ENCODE peak calls at places on chromosome 9, in seven cellular contexts. K is HepG2, F is GM23248, A is GM23338, M is HCT116, Y is mammary epithelial cell, D is PC-3. C is an unnamed sample.

GRCh38 chr9:21030389-21031035 is 928 bp downstream of the HACD4 start:
- DNase-seq in K (no peak), F (peak; percentile 72), A (peak; percentile 39), M (no peak), Y (no peak), D (peak; percentile 13), C (no peak)

GRCh38 chr9:136761545-136761981 is 2.8 kb downstream of the LCN15 start:
- DNase-seq in K (no peak), F (no peak), A (no peak), M (no peak), Y (no peak), D (no peak), C (no peak)

GRCh38 chr9:108296056-108296455 is 559.7 kb downstream of the ACTL7B start:
- DNase-seq in K (no peak), F (peak; percentile 89), A (no peak), M (no peak), Y (peak; percentile 83), D (peak; percentile 67), C (no peak)

GRCh38 chr9:6920040-6920439 is 162.3 kb downstream of the KDM4C start:
- DNase-seq in K (no peak), F (peak; percentile 58), A (no peak), M (no peak), Y (no peak), D (no peak), C (no peak)

GRCh38 chr9:4508246-4508906 is 18.1 kb downstream of the SLC1A1 start:
- DNase-seq in K (no peak), F (peak; percentile 90), A (no peak), M (no peak), Y (peak; percentile 81), D (peak; percentile 55), C (no peak)

GRCh38 chr9:30723656-30724055 is 1660.8 kb upstream of the ACO1 start:
- DNase-seq in K (no peak), F (no peak), A (no peak), M (no peak), Y (peak; percentile 31), D (no peak), C (no peak)

GRCh38 chr9:136694163-136694864 is 7.1 kb upstream of the AGPAT2 start:
- DNase-seq in K (peak; percentile 33), F (peak; percentile 65), A (peak; percentile 85), M (peak; percentile 43), Y (peak; percentile 37), D (peak; percentile 63), C (no peak)

GRCh38 chr9:26856413-26857032 is 36.1 kb downstream of the CAAP1 start:
- DNase-seq in K (peak; percentile 49), F (peak; percentile 56), A (peak; percentile 89), M (peak; percentile 56), Y (peak; percentile 55), D (peak; percentile 69), C (peak; percentile 36)

GRCh38 chr9:106420511-106420944 is 442.4 kb upstream of the ZNF462 start:
- DNase-seq in K (no peak), F (no peak), A (no peak), M (no peak), Y (peak; percentile 51), D (peak; percentile 92), C (peak; percentile 9)

GRCh38 chr9:119304566-119304965 is 64.7 kb downstream of the BRINP1 start:
- DNase-seq in K (no peak), F (no peak), A (peak; percentile 27), M (no peak), Y (no peak), D (no peak), C (no peak)

GRCh38 chr9:16247188-16247875 is 623.1 kb downstream of the BNC2 start:
- DNase-seq in K (no peak), F (peak; percentile 91), A (no peak), M (no peak), Y (peak; percentile 42), D (peak; percentile 90), C (peak; percentile 36)

GRCh38 chr9:20624201-20625002 is 2.1 kb upstream of the MLLT3 start:
- DNase-seq in K (peak; percentile 64), F (peak; percentile 83), A (peak; percentile 88), M (peak; percentile 64), Y (peak; percentile 57), D (peak; percentile 81), C (no peak)

GRCh38 chr9:98306384-98307145 is 51.1 kb upstream of the TBC1D2 start:
- DNase-seq in K (no peak), F (no peak), A (no peak), M (no peak), Y (peak; percentile 46), D (no peak), C (no peak)

GRCh38 chr9:70805953-70806352 is 315.5 kb downstream of the TRPM3 start:
- DNase-seq in K (no peak), F (no peak), A (no peak), M (no peak), Y (no peak), D (no peak), C (no peak)

GRCh38 chr9:37943329-37944265 is 39.7 kb upstream of the SLC25A51 start:
- DNase-seq in K (no peak), F (peak; percentile 93), A (peak; percentile 36), M (peak; percentile 68), Y (peak; percentile 83), D (peak; percentile 84), C (no peak)

GRCh38 chr9:117779760-117780159 is 75.6 kb downstream of the TLR4 start:
- DNase-seq in K (no peak), F (no peak), A (peak; percentile 8), M (no peak), Y (no peak), D (no peak), C (no peak)

GRCh38 chr9:85741112-85741874 is 461 bp downstream of the AGTPBP1 start:
- DNase-seq in K (peak; percentile 67), F (peak; percentile 54), A (peak; percentile 76), M (no peak), Y (peak; percentile 32), D (peak; percentile 15), C (no peak)

GRCh38 chr9:134436926-134437325 is 110.7 kb downstream of the RXRA start:
- DNase-seq in K (no peak), F (no peak), A (no peak), M (no peak), Y (no peak), D (no peak), C (no peak)
- TF ChIP-seq EZH2 in K (no peak), F (no peak), A (no peak), M (no peak), Y (no peak), D (no peak), C (no peak)

GRCh38 chr9:77015291-77016048 is 4.0 kb upstream of the FOXB2 start:
- DNase-seq in K (no peak), F (no peak), A (peak; percentile 57), M (no peak), Y (no peak), D (no peak), C (no peak)

GRCh38 chr9:77013186-77013931 is 6.1 kb upstream of the FOXB2 start:
- DNase-seq in K (no peak), F (no peak), A (no peak), M (no peak), Y (no peak), D (no peak), C (no peak)

GRCh38 chr9:77011973-77012817 is 7.3 kb upstream of the FOXB2 start:
- DNase-seq in K (peak; percentile 20), F (peak; percentile 52), A (peak; percentile 92), M (peak; percentile 38), Y (no peak), D (peak; percentile 17), C (no peak)

GRCh38 chr9:77014597-77015263 is 4.7 kb upstream of the FOXB2 start:
- DNase-seq in K (no peak), F (peak; percentile 26), A (peak; percentile 71), M (no peak), Y (no peak), D (no peak), C (no peak)

DNA sequence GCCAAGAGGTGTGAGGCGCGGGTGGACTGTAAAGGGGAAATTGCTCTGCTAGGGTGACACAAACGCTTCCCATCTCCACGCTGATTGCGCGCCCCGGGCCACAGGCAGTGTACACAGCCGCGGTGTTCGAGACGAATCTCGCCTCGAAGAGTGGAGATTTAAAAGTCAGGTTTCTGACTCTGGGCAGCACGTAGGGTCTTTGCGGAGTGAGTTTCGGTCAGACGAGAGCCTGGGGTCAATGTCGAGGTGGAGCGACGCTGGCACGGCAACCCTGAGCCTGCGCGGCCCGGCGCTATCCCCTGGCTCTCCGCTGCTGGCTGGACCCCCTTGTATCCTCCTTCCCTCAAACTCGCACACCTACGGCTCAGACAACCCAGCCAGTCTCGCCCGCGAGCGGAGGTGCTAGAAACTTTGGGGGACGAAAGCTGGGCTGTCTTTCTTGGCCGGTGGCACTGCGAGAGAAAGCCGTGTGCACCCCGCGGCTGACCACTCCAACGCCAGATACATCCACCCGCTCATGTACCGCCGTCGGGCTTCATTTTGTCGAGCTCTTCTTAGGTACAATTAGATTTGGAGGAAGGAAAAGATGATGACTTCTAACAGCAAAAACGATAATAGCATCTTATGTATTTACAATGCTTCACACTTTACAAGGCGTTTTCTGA is 5.4 kb upstream of the FOXB2 start:
- DNase-seq in K (no peak), F (no peak), A (peak; percentile 62), M (no peak), Y (no peak), D (no peak), C (no peak)
- TF ChIP-seq EZH2 in K (no peak), F (peak; percentile 74), A (peak; percentile 93), M (no peak), Y (peak; percentile 72), D (no peak), C (peak; percentile 70)

DNA sequence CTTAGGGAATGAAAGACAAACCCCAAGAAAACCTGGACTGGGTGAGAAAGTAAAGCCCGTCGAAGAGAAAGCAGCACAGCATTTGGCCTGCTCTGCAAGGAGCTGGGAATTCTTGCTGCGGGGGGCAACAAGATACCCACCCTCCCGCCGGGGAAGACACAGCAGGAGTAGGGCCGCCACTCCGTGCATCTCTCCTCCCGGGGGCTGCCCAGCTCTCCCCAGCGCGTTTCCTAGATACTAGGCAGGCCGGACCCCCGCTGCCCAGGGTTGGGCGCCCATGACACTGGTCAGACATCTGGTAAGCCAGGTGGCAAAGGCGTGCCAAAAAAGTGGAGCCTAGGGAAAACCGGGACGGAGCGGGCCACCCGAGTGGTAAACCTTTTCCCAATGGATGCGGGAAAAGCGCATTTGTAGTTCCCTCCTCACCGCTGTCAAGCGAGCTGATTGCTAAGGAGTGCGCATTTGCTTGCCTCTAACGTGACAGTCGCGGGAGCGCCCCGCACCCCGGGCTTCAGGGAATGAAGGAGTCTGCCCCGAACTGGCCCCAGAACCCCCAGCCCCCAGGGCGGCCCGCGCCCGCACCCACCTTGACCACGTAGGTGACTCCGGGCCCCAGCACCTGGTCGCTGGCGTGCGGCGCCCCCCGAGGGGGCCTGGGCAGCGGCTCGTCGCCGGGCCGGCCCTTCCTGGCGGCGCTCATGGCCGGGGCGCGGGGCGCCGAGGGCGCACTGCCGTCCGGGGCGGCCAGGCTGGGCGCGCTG is 1.0 kb downstream of the SHC3 start:
- DNase-seq in K (no peak), F (peak; percentile 41), A (peak; percentile 67), M (no peak), Y (no peak), D (no peak), C (no peak)
- TF ChIP-seq EZH2 in K (no peak), F (peak; percentile 48), A (peak; percentile 30), M (no peak), Y (peak; percentile 19), D (no peak), C (peak; percentile 85)

DNA sequence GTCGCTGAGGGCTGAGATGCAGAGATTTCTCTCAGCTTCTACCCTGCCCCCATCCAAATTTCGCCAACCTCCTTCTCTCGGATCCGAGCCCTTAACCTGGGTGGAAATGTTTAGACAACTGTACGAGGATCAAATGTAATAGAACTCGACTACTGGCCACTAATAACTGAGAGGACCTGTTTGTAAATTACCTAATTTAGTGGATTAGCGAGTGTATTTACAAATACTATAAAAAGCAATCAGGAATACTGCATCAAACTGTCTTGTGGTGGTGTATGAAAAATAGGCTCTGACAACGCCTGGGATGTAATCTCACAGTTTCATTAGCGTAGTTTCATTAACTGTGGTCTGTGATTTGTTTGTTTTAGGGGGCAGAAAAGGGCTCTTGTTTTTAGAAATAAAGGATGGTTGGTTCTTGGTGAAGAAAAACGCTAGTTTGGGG is 1.3 kb downstream of the SLC44A1 start:
- DNase-seq in K (no peak), F (no peak), A (no peak), M (no peak), Y (no peak), D (no peak), C (no peak)
- TF ChIP-seq EZH2 in K (no peak), F (no peak), A (no peak), M (no peak), Y (no peak), D (no peak), C (no peak)

C was measured in keratinocyte.